ENCODE peak calls at places on chromosomes 12 and 14, in five cellular contexts. J, T, Q, H and G are unnamed samples.

GRCh38 chr14:39267592-39268112 is 33.9 kb downstream of the MIA2 start:
- DNase-seq in J (no peak), T (peak), Q (no peak), H (peak), G (peak)

GRCh38 chr12:57896437-57897201 is 44.7 kb upstream of the ATP23 start:
- DNase-seq in J (peak), T (no peak), Q (no peak), H (no peak), G (peak)

GRCh38 chr12:110224379-110225304 is 56.4 kb upstream of the ATP2A2 start:
- DNase-seq in J (no peak), T (peak), Q (no peak), H (peak), G (peak)

GRCh38 chr12:55718020-55718419 is 2.2 kb upstream of the RDH5 start:
- DNase-seq in J (no peak), T (no peak), Q (no peak), H (no peak), G (no peak)

GRCh38 chr12:122866950-122867607 is 28.8 kb downstream of the VPS37B start:
- DNase-seq in J (peak), T (no peak), Q (no peak), H (no peak), G (no peak)

GRCh38 chr12:67515679-67516363 is 132.7 kb upstream of the DYRK2 start:
- DNase-seq in J (peak), T (peak), Q (peak), H (no peak), G (no peak)

GRCh38 chr12:15904378-15904920 is 6.7 kb upstream of the DERA start:
- DNase-seq in J (no peak), T (no peak), Q (no peak), H (no peak), G (no peak)

GRCh38 chr12:69161835-69162234 is 77.5 kb upstream of the CPSF6 start:
- DNase-seq in J (no peak), T (no peak), Q (peak), H (no peak), G (no peak)

GRCh38 chr14:32622742-32623141 is 293.6 kb downstream of the AKAP6 start:
- DNase-seq in J (no peak), T (no peak), Q (no peak), H (no peak), G (no peak)

GRCh38 chr12:66636771-66637170 is 42.1 kb downstream of the GRIP1 start:
- DNase-seq in J (no peak), T (no peak), Q (no peak), H (no peak), G (no peak)

GRCh38 chr14:60951781-60952435 is 29.0 kb downstream of the TRMT5 start:
- DNase-seq in J (no peak), T (no peak), Q (no peak), H (no peak), G (no peak)

GRCh38 chr14:99930420-99931274 is 134.6 kb upstream of the EVL start:
- DNase-seq in J (no peak), T (no peak), Q (peak), H (peak), G (no peak)

GRCh38 chr14:105176513-105176912 is 4.6 kb downstream of the NUDT14 start:
- DNase-seq in J (no peak), T (no peak), Q (no peak), H (no peak), G (no peak)

GRCh38 chr14:63470877-63471565 is 72.2 kb downstream of the PPP2R5E start:
- DNase-seq in J (no peak), T (no peak), Q (peak), H (peak), G (peak)

GRCh38 chr12:62536546-62536945 is 69.9 kb downstream of the MON2 start:
- DNase-seq in J (no peak), T (no peak), Q (no peak), H (no peak), G (no peak)

GRCh38 chr12:8860165-8860961 is 37.9 kb downstream of the A2ML1 start:
- DNase-seq in J (peak), T (no peak), Q (peak), H (peak), G (no peak)

GRCh38 chr12:92582466-92582865 is 120.3 kb upstream of the PLEKHG7 start:
- DNase-seq in J (no peak), T (no peak), Q (no peak), H (no peak), G (no peak)

GRCh38 chr12:40224439-40225291 is at the start of gene LRRK2:
- DNase-seq in J (peak), T (no peak), Q (peak), H (no peak), G (no peak)

GRCh38 chr12:87155616-87156015 is 873.6 kb downstream of the C12orf50 start:
- DNase-seq in J (no peak), T (no peak), Q (no peak), H (no peak), G (no peak)

GRCh38 chr12:66210840-66211239 is 21.8 kb downstream of the IRAK3 start:
- DNase-seq in J (no peak), T (no peak), Q (no peak), H (no peak), G (peak)

GRCh38 chr12:16604853-16605252 is 1.1 kb downstream of the LMO3 start:
- DNase-seq in J (no peak), T (no peak), Q (no peak), H (no peak), G (no peak)

GRCh38 chr14:89563503-89563902 is 146.5 kb upstream of the FOXN3 start:
- DNase-seq in J (no peak), T (no peak), Q (no peak), H (no peak), G (no peak)

GRCh38 chr14:99036594-99037293 is 235.3 kb downstream of the BCL11B start:
- DNase-seq in J (no peak), T (no peak), Q (no peak), H (no peak), G (no peak)

GRCh38 chr12:116257213-116257612 is 20.3 kb downstream of the MED13L start:
- DNase-seq in J (no peak), T (no peak), Q (no peak), H (no peak), G (no peak)

GRCh38 chr14:89425931-89426330 is 8.9 kb upstream of the FOXN3 start:
- DNase-seq in J (no peak), T (no peak), Q (no peak), H (peak), G (peak)

GRCh38 chr12:38142974-38143373 is 173.6 kb upstream of the ALG10B start:
- DNase-seq in J (no peak), T (no peak), Q (no peak), H (no peak), G (no peak)